ENCODE peak calls at places on chromosomes 7 and 10, in four cellular contexts. E is amniotic stem cell, K is psoas muscle, H is AG04450. U is an unnamed sample.
A peak's percentile ranks its signal among the peaks of the same experiment; 100 is the strongest.

GRCh38 chr7:158975526-158976467 is 119.4 kb downstream of the DYNC2I1 start:
- DNase-seq in K (no peak), H (no peak), E (no peak), U (no peak)

GRCh38 chr10:132158810-132159209 is 27.9 kb upstream of the DPYSL4 start:
- DNase-seq in H (no peak), E (no peak), K (no peak), U (no peak)

GRCh38 chr7:45575501-45576248 is 1.5 kb downstream of the ADCY1 start:
- DNase-seq in K (no peak), H (no peak), E (no peak), U (no peak)

GRCh38 chr7:129959480-129960332 is 6.9 kb upstream of the UBE2H start:
- DNase-seq in E (no peak), H (no peak), K (no peak), U (no peak)

GRCh38 chr7:34453150-34453549 is 204.9 kb upstream of the NPSR1 start:
- DNase-seq in E (peak; percentile 13), H (no peak), K (no peak), U (peak; percentile 49)

GRCh38 chr10:132850246-132850645 is 64.3 kb upstream of the NKX6-2 start:
- DNase-seq in H (no peak), E (no peak), K (peak; percentile 35), U (no peak)

GRCh38 chr10:112812571-112812970 is 137.5 kb upstream of the TCF7L2 start:
- DNase-seq in H (no peak), K (no peak), E (no peak), U (no peak)

GRCh38 chr10:14379556-14380330 is 49.0 kb upstream of the FRMD4A start:
- DNase-seq in K (no peak), H (no peak), E (no peak), U (peak; percentile 20)

GRCh38 chr10:88194961-88195367 is 331.5 kb downstream of the PTEN start:
- DNase-seq in E (no peak), H (no peak), K (no peak), U (no peak)

GRCh38 chr7:29606287-29606721 is 42.7 kb downstream of the PRR15 start:
- DNase-seq in E (peak; percentile 22), K (no peak), H (no peak), U (peak; percentile 60)

GRCh38 chr10:108574233-108574632 is 1349.1 kb downstream of the XPNPEP1 start:
- DNase-seq in K (no peak), H (no peak), E (no peak), U (no peak)

U was measured in astrocyte of the hippocampus.